ENCODE peak calls at places on chromosomes 6 and 20, in four cellular contexts. R is naive thymus-derived CD4-positive, alpha-beta T cell; C is stimulated activated naive CD8-positive, alpha-beta T cell treated with anti-CD3 and anti-CD28 coated beads, Interleukin-15, amount 100 ng/mL, for 72 hours; D is effector memory CD8-positive, alpha-beta T cell. Q is an unnamed sample.

GRCh38 chr6:79671605-79672266 is 40.6 kb downstream of the SH3BGRL2 start:
- DNase-seq in R (peak; percentile 67), C (peak; percentile 41), D (no peak), Q (peak; percentile 38)

GRCh38 chr20:43666376-43667328 is at the start of gene MYBL2:
- DNase-seq in R (peak; percentile 64), C (peak; percentile 77), D (peak; percentile 56), Q (peak; percentile 82)

GRCh38 chr6:39684790-39685485 is 40.3 kb downstream of the KIF6 start:
- DNase-seq in R (no peak), C (no peak), D (no peak), Q (peak; percentile 10)

GRCh38 chr6:36323062-36323461 is 13.6 kb downstream of the BNIP5 start:
- DNase-seq in R (no peak), C (no peak), D (no peak), Q (peak; percentile 28)

GRCh38 chr20:32454164-32455145 is 96.3 kb downstream of the ASXL1 start:
- DNase-seq in R (no peak), C (no peak), D (no peak), Q (no peak)

GRCh38 chr20:58112017-58112781 is 116.3 kb downstream of the ANKRD60 start:
- DNase-seq in R (no peak), C (no peak), D (no peak), Q (no peak)

GRCh38 chr6:156828280-156828703 is 51.1 kb downstream of the ARID1B start:
- DNase-seq in R (no peak), C (no peak), D (no peak), Q (no peak)

GRCh38 chr20:47506335-47506734 is 4.6 kb downstream of the NCOA3 start:
- DNase-seq in R (no peak), C (no peak), D (no peak), Q (no peak)

GRCh38 chr6:133368664-133369063 is 127.5 kb downstream of the EYA4 start:
- DNase-seq in R (no peak), C (no peak), D (no peak), Q (peak; percentile 28)

GRCh38 chr6:4125933-4126864 is 9.2 kb downstream of the ECI2 start:
- DNase-seq in R (no peak), C (no peak), D (no peak), Q (no peak)

GRCh38 chr20:11511816-11512215 is 405.9 kb upstream of the BTBD3 start:
- DNase-seq in R (no peak), C (no peak), D (no peak), Q (peak; percentile 75)